ENCODE peak calls at places on chromosomes 4 and X, in seven cellular contexts. K is head of caudate nucleus; C is activated naive CD4-positive, alpha-beta T cell treated with Interleukin-2 at 50 U/mL for 16 hours; Y is hepatic stellate cell; P is IMR-90; N is astrocyte; R is NCI-H1694. Z is an unnamed sample.

GRCh38 chr4:12729384-12729783 is 754.8 kb downstream of the RAB28 start:
- DNase-seq in K (no peak), C (no peak), Y (peak; percentile 4), P (peak; percentile 15), N (peak; percentile 1), R (no peak), Z (no peak)

GRCh38 chr4:7967501-7968261 is 28.0 kb upstream of the AFAP1 start:
- DNase-seq in K (no peak), C (no peak), Y (no peak), P (peak; percentile 54), N (peak; percentile 64), R (no peak), Z (no peak)

GRCh38 chrX:72351606-72352338 is 46.1 kb upstream of the CITED1 start:
- DNase-seq in K (no peak), C (no peak), Y (no peak), P (no peak), N (peak; percentile 9), R (no peak), Z (no peak)

GRCh38 chr4:89164400-89164799 is 53.1 kb downstream of the TIGD2 start:
- DNase-seq in K (no peak), C (no peak), Y (no peak), P (no peak), N (no peak), R (no peak), Z (no peak)

GRCh38 chr4:7938513-7939376 is 916 bp downstream of the AFAP1 start:
- DNase-seq in K (no peak), C (peak; percentile 12), Y (peak; percentile 76), P (peak; percentile 45), N (peak; percentile 28), R (no peak), Z (no peak)

GRCh38 chrX:109889289-109890006 is 113.5 kb upstream of the TMEM164 start:
- DNase-seq in K (no peak), C (no peak), Y (no peak), P (peak; percentile 27), N (no peak), R (no peak), Z (no peak)

GRCh38 chr4:173017802-173018201 is 150.8 kb upstream of the GALNT7 start:
- DNase-seq in K (no peak), C (no peak), Y (no peak), P (no peak), N (no peak), R (no peak), Z (no peak)

GRCh38 chr4:106315476-106315967 is 487 bp downstream of the TBCK start:
- DNase-seq in K (no peak), C (peak; percentile 54), Y (no peak), P (peak; percentile 34), N (peak; percentile 23), R (no peak), Z (peak; percentile 10)

GRCh38 chr4:79211490-79211889 is 114.4 kb downstream of the NAA11 start:
- DNase-seq in K (no peak), C (no peak), Y (no peak), P (no peak), N (no peak), R (peak; percentile 73), Z (no peak)

GRCh38 chr4:40180356-40180755 is 16.5 kb upstream of the RHOH start:
- DNase-seq in K (no peak), C (no peak), Y (peak; percentile 22), P (peak; percentile 88), N (peak; percentile 91), R (no peak), Z (peak; percentile 21)

GRCh38 chr4:30717208-30718020 is 2.8 kb upstream of the PCDH7 start:
- DNase-seq in K (peak; percentile 62), C (no peak), Y (peak; percentile 70), P (peak; percentile 70), N (peak; percentile 78), R (no peak), Z (no peak)

GRCh38 chr4:185567828-185568442 is 32.6 kb upstream of the PDLIM3 start:
- DNase-seq in K (peak; percentile 70), C (no peak), Y (peak; percentile 42), P (peak; percentile 78), N (peak; percentile 69), R (no peak), Z (no peak)

GRCh38 chr4:24912252-24913098 is at the start of gene CCDC149:
- DNase-seq in K (peak; percentile 61), C (no peak), Y (peak; percentile 81), P (peak; percentile 57), N (peak; percentile 55), R (peak; percentile 41), Z (peak; percentile 25)

GRCh38 chrX:151088221-151088620 is 88.2 kb upstream of the GPR50 start:
- DNase-seq in K (no peak), C (no peak), Y (no peak), P (no peak), N (no peak), R (no peak), Z (no peak)

GRCh38 chr4:2432991-2433530 is 14.3 kb downstream of the CFAP99 start:
- DNase-seq in K (peak; percentile 73), C (no peak), Y (no peak), P (peak; percentile 64), N (peak; percentile 65), R (no peak), Z (peak; percentile 53)